ENCODE peak calls at places on chromosome 21, in five cellular contexts. One of them, this sample, is unnamed.

GRCh38 chr21:32233055-32233546 is 45.7 kb downstream of the MIS18A start:
- DNase-seq in transverse colon: no peak
- DNase-seq in prostate gland: no peak
- DNase-seq in HepG2: no peak
- DNase-seq in A549: no peak
- DNase-seq in this sample: no peak

GRCh38 chr21:31795992-31796391 is 64.1 kb upstream of the SCAF4 start:
- DNase-seq in transverse colon: no peak
- DNase-seq in prostate gland: no peak
- DNase-seq in HepG2: no peak
- DNase-seq in A549: no peak
- DNase-seq in this sample: no peak

GRCh38 chr21:15276243-15276642 is 211.4 kb upstream of the NRIP1 start:
- DNase-seq in transverse colon: no peak
- DNase-seq in prostate gland: no peak
- DNase-seq in HepG2: no peak
- DNase-seq in A549: no peak
- DNase-seq in this sample: no peak

GRCh38 chr21:32611471-32611997 is 643 bp downstream of the CFAP298 start:
- DNase-seq in transverse colon: peak
- DNase-seq in prostate gland: peak
- DNase-seq in HepG2: no peak
- DNase-seq in A549: peak
- DNase-seq in this sample: peak

GRCh38 chr21:27802816-27803475 is 836.1 kb upstream of the ADAMTS5 start:
- DNase-seq in transverse colon: peak
- DNase-seq in prostate gland: peak
- DNase-seq in HepG2: no peak
- DNase-seq in A549: no peak
- DNase-seq in this sample: peak

GRCh38 chr21:28592205-28592845 is 400.4 kb downstream of the LTN1 start:
- DNase-seq in transverse colon: no peak
- DNase-seq in prostate gland: no peak
- DNase-seq in HepG2: no peak
- DNase-seq in A549: no peak
- DNase-seq in this sample: no peak

GRCh38 chr21:21003701-21004100 is 5.5 kb downstream of the NCAM2 start:
- DNase-seq in transverse colon: no peak
- DNase-seq in prostate gland: no peak
- DNase-seq in HepG2: peak
- DNase-seq in A549: no peak
- DNase-seq in this sample: no peak

GRCh38 chr21:30153697-30154340 is 12.8 kb downstream of the CLDN17 start:
- DNase-seq in transverse colon: no peak
- DNase-seq in prostate gland: no peak
- DNase-seq in HepG2: no peak
- DNase-seq in A549: no peak
- DNase-seq in this sample: no peak

GRCh38 chr21:14547834-14548513 is 1.9 kb upstream of the SAMSN1 start:
- DNase-seq in transverse colon: no peak
- DNase-seq in prostate gland: no peak
- DNase-seq in HepG2: no peak
- DNase-seq in A549: no peak
- DNase-seq in this sample: no peak

GRCh38 chr21:15422761-15423160 is 307.0 kb upstream of the USP25 start:
- DNase-seq in transverse colon: no peak
- DNase-seq in prostate gland: no peak
- DNase-seq in HepG2: no peak
- DNase-seq in A549: no peak
- DNase-seq in this sample: no peak

GRCh38 chr21:16004523-16004922 is 274.7 kb downstream of the USP25 start:
- DNase-seq in transverse colon: no peak
- DNase-seq in prostate gland: no peak
- DNase-seq in HepG2: no peak
- DNase-seq in A549: no peak
- DNase-seq in this sample: no peak

GRCh38 chr21:40714516-40714915 is 132.4 kb downstream of the DSCAM start:
- DNase-seq in transverse colon: no peak
- DNase-seq in prostate gland: no peak
- DNase-seq in HepG2: no peak
- DNase-seq in A549: no peak
- DNase-seq in this sample: no peak

GRCh38 chr21:17386498-17386897 is 126.3 kb upstream of the CXADR start:
- DNase-seq in transverse colon: no peak
- DNase-seq in prostate gland: no peak
- DNase-seq in HepG2: no peak
- DNase-seq in A549: no peak
- DNase-seq in this sample: no peak

GRCh38 chr21:17818158-17819113 is 720 bp downstream of the C21orf91 start:
- DNase-seq in transverse colon: peak
- DNase-seq in prostate gland: peak
- DNase-seq in HepG2: peak
- DNase-seq in A549: peak
- DNase-seq in this sample: peak

GRCh38 chr21:27196651-27197050 is 229.8 kb upstream of the ADAMTS5 start:
- DNase-seq in transverse colon: no peak
- DNase-seq in prostate gland: no peak
- DNase-seq in HepG2: no peak
- DNase-seq in A549: no peak
- DNase-seq in this sample: no peak

GRCh38 chr21:39386194-39386593 is 37.3 kb upstream of the HMGN1 start:
- DNase-seq in transverse colon: no peak
- DNase-seq in prostate gland: no peak
- DNase-seq in HepG2: peak
- DNase-seq in A549: no peak
- DNase-seq in this sample: no peak

GRCh38 chr21:45595574-45596295 is 47.8 kb upstream of the PCBP3 start:
- DNase-seq in transverse colon: no peak
- DNase-seq in prostate gland: no peak
- DNase-seq in HepG2: no peak
- DNase-seq in A549: no peak
- DNase-seq in this sample: peak

GRCh38 chr21:45594721-45595489 is 48.6 kb upstream of the PCBP3 start:
- DNase-seq in transverse colon: no peak
- DNase-seq in prostate gland: no peak
- DNase-seq in HepG2: no peak
- DNase-seq in A549: no peak
- DNase-seq in this sample: peak

GRCh38 chr21:45598109-45598508 is 45.4 kb upstream of the PCBP3 start:
- DNase-seq in transverse colon: no peak
- DNase-seq in prostate gland: no peak
- DNase-seq in HepG2: no peak
- DNase-seq in A549: no peak
- DNase-seq in this sample: no peak

GRCh38 chr21:45598666-45599065 is 44.9 kb upstream of the PCBP3 start:
- DNase-seq in transverse colon: no peak
- DNase-seq in prostate gland: no peak
- DNase-seq in HepG2: no peak
- DNase-seq in A549: no peak
- DNase-seq in this sample: peak

DNA sequence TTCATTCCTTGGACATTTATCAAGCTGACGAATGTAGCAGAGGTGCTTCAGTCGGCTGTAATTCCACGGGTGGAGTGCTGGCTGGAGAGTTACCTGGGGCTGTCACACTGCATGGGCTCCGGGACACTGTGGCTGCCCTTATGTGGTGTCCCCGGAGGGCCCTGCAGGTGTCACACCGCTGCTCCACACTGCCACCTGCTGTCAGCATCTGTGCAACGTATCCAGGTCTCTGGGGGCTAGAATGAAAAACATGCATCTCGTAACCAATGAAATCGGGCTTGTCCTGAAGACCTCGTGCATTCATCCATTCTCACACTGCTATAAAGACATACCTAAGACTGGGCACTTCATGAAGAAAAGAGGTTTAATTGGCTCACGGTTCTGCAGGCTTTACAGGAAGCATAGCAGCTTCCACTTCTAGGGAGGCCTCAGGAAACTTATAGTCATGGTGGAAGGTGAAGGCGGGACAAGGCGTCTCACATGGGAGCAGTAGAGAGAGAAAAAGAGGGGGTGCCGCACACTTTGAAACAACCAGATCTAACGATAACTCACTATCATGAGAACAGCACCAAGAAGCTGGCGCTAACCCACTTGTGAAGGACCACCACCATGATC is 46.7 kb upstream of the PCBP3 start:
- DNase-seq in transverse colon: peak
- DNase-seq in prostate gland: peak
- DNase-seq in HepG2: peak
- DNase-seq in A549: peak
- DNase-seq in this sample: peak
- TF ChIP-seq CTCF in transverse colon: peak
- TF ChIP-seq CTCF in prostate gland: peak
- TF ChIP-seq CTCF in HepG2: peak
- TF ChIP-seq CTCF in A549: peak
- TF ChIP-seq CTCF in this sample: peak

GRCh38 chr21:35203093-35204021 is 154.3 kb upstream of the RUNX1 start:
- DNase-seq in transverse colon: no peak
- DNase-seq in prostate gland: no peak
- DNase-seq in HepG2: no peak
- DNase-seq in A549: no peak
- DNase-seq in this sample: no peak
- H3K27ac ChIP-seq in transverse colon: peak
- H3K27ac ChIP-seq in prostate gland: peak
- H3K27ac ChIP-seq in HepG2: no peak
- H3K27ac ChIP-seq in A549: peak
- H3K27ac ChIP-seq in this sample: peak

GRCh38 chr21:45550552-45551210 is 8.4 kb upstream of the SLC19A1 start:
- DNase-seq in transverse colon: peak
- DNase-seq in prostate gland: no peak
- DNase-seq in HepG2: no peak
- DNase-seq in A549: no peak
- DNase-seq in this sample: peak
- TF ChIP-seq POLR2A in transverse colon: peak
- TF ChIP-seq POLR2A in prostate gland: no peak
- TF ChIP-seq POLR2A in HepG2: no peak
- TF ChIP-seq POLR2A in A549: no peak
- TF ChIP-seq POLR2A in this sample: no peak

DNA sequence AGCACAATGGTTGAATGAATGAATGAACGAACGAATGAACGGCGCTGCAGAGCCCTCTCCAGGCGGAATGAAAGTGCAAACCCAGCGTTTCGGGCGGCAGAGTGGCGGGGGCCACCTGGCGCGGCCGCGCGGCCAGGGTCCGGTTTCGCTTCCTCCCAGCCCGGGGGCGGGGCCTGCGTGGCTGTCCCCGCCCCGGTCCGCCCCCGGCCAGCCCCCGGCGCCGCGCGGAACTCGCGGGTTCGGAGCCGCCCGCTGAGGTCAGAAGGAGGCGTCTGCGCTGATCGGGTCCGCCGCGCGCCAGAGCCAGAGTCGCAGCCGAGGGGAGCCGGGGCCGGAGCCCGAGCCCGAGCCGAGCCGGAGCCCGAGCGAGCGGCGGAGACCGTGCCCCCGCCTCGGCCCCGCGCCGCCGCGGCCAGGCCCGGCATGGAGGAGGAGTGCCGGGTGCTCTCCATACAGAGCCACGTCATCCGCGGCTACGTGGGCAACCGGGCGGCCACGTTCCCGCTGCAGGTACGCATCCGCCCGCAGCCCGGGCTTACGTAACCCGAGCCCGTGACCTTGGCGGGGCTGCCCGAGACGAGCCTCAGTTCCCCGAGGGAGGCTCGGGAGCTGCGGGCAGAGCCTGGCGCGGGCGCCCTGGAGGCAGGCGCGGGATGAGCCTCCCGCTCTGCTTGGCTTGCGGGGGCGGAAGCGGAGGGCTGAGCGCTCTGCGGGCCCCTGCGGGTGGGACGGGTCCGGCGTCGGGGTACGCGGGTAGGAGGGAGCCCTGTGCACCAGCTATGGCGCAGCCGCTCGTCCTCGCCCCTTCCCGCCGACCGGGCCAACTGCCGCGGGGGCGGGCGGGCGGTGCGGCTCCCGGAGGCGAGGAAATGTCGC is at the start of gene PDXK:
- DNase-seq in transverse colon: peak
- DNase-seq in prostate gland: peak
- DNase-seq in HepG2: peak
- DNase-seq in A549: peak
- DNase-seq in this sample: peak
- TF ChIP-seq CTCF in transverse colon: no peak
- TF ChIP-seq CTCF in prostate gland: peak
- TF ChIP-seq CTCF in HepG2: peak
- TF ChIP-seq CTCF in A549: peak
- TF ChIP-seq CTCF in this sample: no peak

DNA sequence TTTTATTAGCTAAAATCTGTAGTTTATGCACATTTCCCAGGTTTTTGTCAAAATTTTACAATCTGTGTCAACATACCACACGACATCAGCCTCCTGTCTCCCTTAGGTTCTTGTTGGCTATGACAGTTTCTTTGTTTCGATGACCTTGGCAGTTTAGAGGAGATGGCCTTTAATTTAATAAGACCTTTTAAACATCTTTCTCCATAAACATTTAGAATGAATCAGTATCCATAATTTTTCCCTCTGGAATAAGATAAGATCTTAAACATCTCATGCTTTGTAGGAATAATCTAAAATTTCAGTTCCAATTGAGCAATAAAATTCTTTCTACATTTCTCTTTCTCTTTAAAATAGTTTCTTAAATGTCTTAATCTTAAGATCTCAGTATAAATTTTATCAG is 28.7 kb upstream of the DYRK1A start:
- DNase-seq in transverse colon: no peak
- DNase-seq in prostate gland: no peak
- DNase-seq in HepG2: no peak
- DNase-seq in A549: no peak
- DNase-seq in this sample: no peak
- H3K27ac ChIP-seq in transverse colon: peak
- H3K27ac ChIP-seq in prostate gland: no peak
- H3K27ac ChIP-seq in HepG2: no peak
- H3K27ac ChIP-seq in A549: peak
- H3K27ac ChIP-seq in this sample: no peak

DNA sequence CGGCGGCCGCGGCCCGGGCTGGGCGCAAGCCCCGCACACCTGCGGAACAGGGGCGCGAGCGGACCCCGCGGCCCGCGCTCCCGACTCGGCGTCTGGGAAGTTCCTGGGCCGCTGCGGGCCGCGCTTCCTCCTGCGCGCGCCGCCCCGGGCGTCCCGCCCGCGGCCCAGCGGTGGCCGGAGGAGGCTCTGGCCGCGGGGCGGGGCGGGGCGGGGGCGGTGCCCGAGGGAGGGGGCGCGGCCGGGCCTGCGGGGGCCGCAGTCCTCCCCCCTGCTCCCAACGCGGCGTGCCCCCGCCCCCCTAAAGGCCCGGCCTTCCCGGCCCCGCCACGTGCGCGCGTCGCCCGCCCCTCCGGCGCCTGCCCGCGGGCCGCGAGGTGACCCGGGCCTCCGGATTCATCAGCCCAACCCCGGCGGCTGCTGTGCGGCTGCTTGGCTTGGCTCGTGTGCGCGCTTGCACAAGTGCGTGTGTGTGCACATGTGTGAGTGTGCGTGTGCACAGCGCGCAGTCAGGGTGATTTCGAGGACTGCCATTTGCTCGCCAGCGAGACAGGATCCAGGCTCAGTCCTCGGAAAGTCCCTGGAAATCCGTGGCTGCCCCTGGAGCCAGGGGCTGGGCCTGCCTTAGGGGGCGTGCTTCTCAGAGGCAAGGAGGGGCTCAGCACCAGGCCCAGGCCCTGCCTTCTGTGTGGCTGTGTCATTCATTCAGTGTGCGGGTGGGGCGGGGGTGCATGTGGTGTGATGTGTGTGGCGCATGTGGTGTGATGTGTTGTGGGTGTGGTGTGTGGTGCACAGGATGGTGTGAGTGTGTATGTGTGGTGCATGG is at the start of gene C2CD2:
- DNase-seq in transverse colon: peak
- DNase-seq in prostate gland: no peak
- DNase-seq in HepG2: peak
- DNase-seq in A549: peak
- DNase-seq in this sample: peak
- TF ChIP-seq POLR2A in transverse colon: no peak
- TF ChIP-seq POLR2A in prostate gland: no peak
- TF ChIP-seq POLR2A in HepG2: no peak
- TF ChIP-seq POLR2A in A549: peak
- TF ChIP-seq POLR2A in this sample: no peak

GRCh38 chr21:44911384-44912157 is 9.1 kb downstream of the ITGB2 start:
- DNase-seq in transverse colon: peak
- DNase-seq in prostate gland: peak
- DNase-seq in HepG2: peak
- DNase-seq in A549: no peak
- DNase-seq in this sample: peak
- TF ChIP-seq CTCF in transverse colon: peak
- TF ChIP-seq CTCF in prostate gland: no peak
- TF ChIP-seq CTCF in HepG2: peak
- TF ChIP-seq CTCF in A549: peak
- TF ChIP-seq CTCF in this sample: peak

This sample was measured in Peyer's patch.